ENCODE peak calls at places on chromosomes 16 and 17, in six cellular contexts. One of them, this sample, is unnamed.

GRCh38 chr17:31275126-31275525 is 21.9 kb downstream of the OMG start:
- DNase-seq in HL-60: no peak
- DNase-seq in psoas muscle: no peak
- DNase-seq in mammary epithelial cell: no peak
- DNase-seq in stomach: no peak
- DNase-seq in brain microvascular endothelial cell: no peak
- DNase-seq in this sample: no peak

GRCh38 chr17:28643979-28644781 is 778 bp downstream of the BLTP2 start:
- DNase-seq in HL-60: peak; percentile 54
- DNase-seq in psoas muscle: peak; percentile 66
- DNase-seq in mammary epithelial cell: peak; percentile 34
- DNase-seq in stomach: peak; percentile 59
- DNase-seq in brain microvascular endothelial cell: peak; percentile 53
- DNase-seq in this sample: no peak

GRCh38 chr16:25051446-25052160 is 36.4 kb upstream of the ARHGAP17 start:
- DNase-seq in HL-60: no peak
- DNase-seq in psoas muscle: no peak
- DNase-seq in mammary epithelial cell: peak; percentile 68
- DNase-seq in stomach: no peak
- DNase-seq in brain microvascular endothelial cell: peak; percentile 69
- DNase-seq in this sample: no peak

GRCh38 chr17:65054602-65055001 is 1.9 kb downstream of the GNA13 start:
- DNase-seq in HL-60: no peak
- DNase-seq in psoas muscle: no peak
- DNase-seq in mammary epithelial cell: no peak
- DNase-seq in stomach: no peak
- DNase-seq in brain microvascular endothelial cell: no peak
- DNase-seq in this sample: no peak

GRCh38 chr17:60840456-60840855 is 162.8 kb downstream of the BCAS3 start:
- DNase-seq in HL-60: no peak
- DNase-seq in psoas muscle: no peak
- DNase-seq in mammary epithelial cell: no peak
- DNase-seq in stomach: no peak
- DNase-seq in brain microvascular endothelial cell: no peak
- DNase-seq in this sample: no peak

GRCh38 chr17:76153640-76154039 is 12.6 kb upstream of the FOXJ1 start:
- DNase-seq in HL-60: no peak
- DNase-seq in psoas muscle: no peak
- DNase-seq in mammary epithelial cell: no peak
- DNase-seq in stomach: no peak
- DNase-seq in brain microvascular endothelial cell: peak; percentile 27
- DNase-seq in this sample: no peak

GRCh38 chr17:27355419-27355818 is 61.5 kb downstream of the WSB1 start:
- DNase-seq in HL-60: no peak
- DNase-seq in psoas muscle: no peak
- DNase-seq in mammary epithelial cell: no peak
- DNase-seq in stomach: no peak
- DNase-seq in brain microvascular endothelial cell: no peak
- DNase-seq in this sample: peak; percentile 25

GRCh38 chr16:68272501-68273209 is 8.3 kb downstream of the SLC7A6 start:
- DNase-seq in HL-60: no peak
- DNase-seq in psoas muscle: no peak
- DNase-seq in mammary epithelial cell: no peak
- DNase-seq in stomach: peak; percentile 77
- DNase-seq in brain microvascular endothelial cell: no peak
- DNase-seq in this sample: no peak

GRCh38 chr16:67448580-67448979 is 17.7 kb downstream of the HSD11B2 start:
- DNase-seq in HL-60: no peak
- DNase-seq in psoas muscle: no peak
- DNase-seq in mammary epithelial cell: no peak
- DNase-seq in stomach: no peak
- DNase-seq in brain microvascular endothelial cell: no peak
- DNase-seq in this sample: no peak

GRCh38 chr16:53045554-53046250 is 7.0 kb downstream of the CHD9NB start:
- DNase-seq in HL-60: no peak
- DNase-seq in psoas muscle: no peak
- DNase-seq in mammary epithelial cell: no peak
- DNase-seq in stomach: peak; percentile 60
- DNase-seq in brain microvascular endothelial cell: no peak
- DNase-seq in this sample: no peak

GRCh38 chr17:13597723-13598347 is 3.9 kb downstream of the HS3ST3A1 start:
- DNase-seq in HL-60: no peak
- DNase-seq in psoas muscle: no peak
- DNase-seq in mammary epithelial cell: peak; percentile 31
- DNase-seq in stomach: no peak
- DNase-seq in brain microvascular endothelial cell: no peak
- DNase-seq in this sample: no peak

GRCh38 chr17:20315821-20316220 is 151.5 kb downstream of the LGALS9B start:
- DNase-seq in HL-60: no peak
- DNase-seq in psoas muscle: no peak
- DNase-seq in mammary epithelial cell: no peak
- DNase-seq in stomach: no peak
- DNase-seq in brain microvascular endothelial cell: no peak
- DNase-seq in this sample: no peak

GRCh38 chr17:77217566-77217965 is 76.8 kb downstream of the SEC14L1 start:
- DNase-seq in HL-60: no peak
- DNase-seq in psoas muscle: no peak
- DNase-seq in mammary epithelial cell: no peak
- DNase-seq in stomach: no peak
- DNase-seq in brain microvascular endothelial cell: no peak
- DNase-seq in this sample: no peak

GRCh38 chr16:89615176-89615575 is 1.7 kb downstream of the DPEP1 start:
- DNase-seq in HL-60: no peak
- DNase-seq in psoas muscle: no peak
- DNase-seq in mammary epithelial cell: no peak
- DNase-seq in stomach: no peak
- DNase-seq in brain microvascular endothelial cell: no peak
- DNase-seq in this sample: no peak

GRCh38 chr16:8572919-8573724 is 17.2 kb downstream of the TMEM114 start:
- DNase-seq in HL-60: no peak
- DNase-seq in psoas muscle: no peak
- DNase-seq in mammary epithelial cell: peak; percentile 24
- DNase-seq in stomach: no peak
- DNase-seq in brain microvascular endothelial cell: peak; percentile 22
- DNase-seq in this sample: no peak

GRCh38 chr17:34579017-34579946 is at the start of gene TMEM132E:
- DNase-seq in HL-60: no peak
- DNase-seq in psoas muscle: no peak
- DNase-seq in mammary epithelial cell: peak; percentile 4
- DNase-seq in stomach: peak; percentile 37
- DNase-seq in brain microvascular endothelial cell: no peak
- DNase-seq in this sample: no peak

GRCh38 chr16:85610059-85610445 is 3.1 kb upstream of the GSE1 start:
- DNase-seq in HL-60: no peak
- DNase-seq in psoas muscle: no peak
- DNase-seq in mammary epithelial cell: no peak
- DNase-seq in stomach: peak; percentile 51
- DNase-seq in brain microvascular endothelial cell: no peak
- DNase-seq in this sample: no peak

GRCh38 chr17:7112527-7113108 is 2.0 kb downstream of the ASGR2 start:
- DNase-seq in HL-60: no peak
- DNase-seq in psoas muscle: no peak
- DNase-seq in mammary epithelial cell: no peak
- DNase-seq in stomach: no peak
- DNase-seq in brain microvascular endothelial cell: no peak
- DNase-seq in this sample: no peak

GRCh38 chr16:86577314-86577971 is 906 bp upstream of the FOXL1 start:
- DNase-seq in HL-60: no peak
- DNase-seq in psoas muscle: no peak
- DNase-seq in mammary epithelial cell: no peak
- DNase-seq in stomach: no peak
- DNase-seq in brain microvascular endothelial cell: no peak
- DNase-seq in this sample: peak; percentile 74

GRCh38 chr16:67902831-67903230 is 9.8 kb downstream of the PSKH1 start:
- DNase-seq in HL-60: no peak
- DNase-seq in psoas muscle: no peak
- DNase-seq in mammary epithelial cell: no peak
- DNase-seq in stomach: no peak
- DNase-seq in brain microvascular endothelial cell: no peak
- DNase-seq in this sample: no peak

GRCh38 chr16:86704516-86704915 is 126.2 kb downstream of the FOXL1 start:
- DNase-seq in HL-60: no peak
- DNase-seq in psoas muscle: peak; percentile 8
- DNase-seq in mammary epithelial cell: no peak
- DNase-seq in stomach: no peak
- DNase-seq in brain microvascular endothelial cell: no peak
- DNase-seq in this sample: peak; percentile 47

GRCh38 chr16:65743558-65743957 is 621.7 kb upstream of the CDH11 start:
- DNase-seq in HL-60: no peak
- DNase-seq in psoas muscle: no peak
- DNase-seq in mammary epithelial cell: no peak
- DNase-seq in stomach: no peak
- DNase-seq in brain microvascular endothelial cell: no peak
- DNase-seq in this sample: no peak

GRCh38 chr17:40986920-40987319 is 2.8 kb upstream of the KRT40 start:
- DNase-seq in HL-60: no peak
- DNase-seq in psoas muscle: no peak
- DNase-seq in mammary epithelial cell: no peak
- DNase-seq in stomach: no peak
- DNase-seq in brain microvascular endothelial cell: no peak
- DNase-seq in this sample: no peak

GRCh38 chr16:30354423-30355143 is 525 bp downstream of the CD2BP2 start:
- DNase-seq in HL-60: no peak
- DNase-seq in psoas muscle: no peak
- DNase-seq in mammary epithelial cell: peak; percentile 26
- DNase-seq in stomach: no peak
- DNase-seq in brain microvascular endothelial cell: no peak
- DNase-seq in this sample: no peak

GRCh38 chr16:75837264-75837663 is 111.0 kb upstream of the CPHXL start:
- DNase-seq in HL-60: no peak
- DNase-seq in psoas muscle: no peak
- DNase-seq in mammary epithelial cell: no peak
- DNase-seq in stomach: no peak
- DNase-seq in brain microvascular endothelial cell: no peak
- DNase-seq in this sample: no peak

GRCh38 chr17:67689534-67690177 is 28.1 kb upstream of the NOL11 start:
- DNase-seq in HL-60: peak; percentile 29
- DNase-seq in psoas muscle: no peak
- DNase-seq in mammary epithelial cell: peak; percentile 42
- DNase-seq in stomach: peak; percentile 44
- DNase-seq in brain microvascular endothelial cell: peak; percentile 68
- DNase-seq in this sample: peak; percentile 66

GRCh38 chr17:15321556-15322250 is 19.7 kb downstream of the TEKT3 start:
- DNase-seq in HL-60: no peak
- DNase-seq in psoas muscle: no peak
- DNase-seq in mammary epithelial cell: no peak
- DNase-seq in stomach: no peak
- DNase-seq in brain microvascular endothelial cell: peak; percentile 51
- DNase-seq in this sample: no peak

GRCh38 chr17:62819511-62820221 is 11.6 kb upstream of the MARCHF10 start:
- DNase-seq in HL-60: no peak
- DNase-seq in psoas muscle: peak; percentile 63
- DNase-seq in mammary epithelial cell: peak; percentile 98
- DNase-seq in stomach: peak; percentile 63
- DNase-seq in brain microvascular endothelial cell: peak; percentile 99
- DNase-seq in this sample: peak; percentile 56

GRCh38 chr17:79036609-79037008 is 12.6 kb downstream of the C1QTNF1 start:
- DNase-seq in HL-60: no peak
- DNase-seq in psoas muscle: no peak
- DNase-seq in mammary epithelial cell: peak; percentile 91
- DNase-seq in stomach: no peak
- DNase-seq in brain microvascular endothelial cell: peak; percentile 54
- DNase-seq in this sample: no peak

GRCh38 chr16:85006639-85007038 is 4.7 kb downstream of the ZDHHC7 start:
- DNase-seq in HL-60: no peak
- DNase-seq in psoas muscle: no peak
- DNase-seq in mammary epithelial cell: no peak
- DNase-seq in stomach: no peak
- DNase-seq in brain microvascular endothelial cell: no peak
- DNase-seq in this sample: no peak

GRCh38 chr16:55214412-55214811 is 109.6 kb upstream of the IRX6 start:
- DNase-seq in HL-60: no peak
- DNase-seq in psoas muscle: no peak
- DNase-seq in mammary epithelial cell: no peak
- DNase-seq in stomach: no peak
- DNase-seq in brain microvascular endothelial cell: no peak
- DNase-seq in this sample: no peak

GRCh38 chr17:14451729-14452191 is 150.9 kb downstream of the HS3ST3B1 start:
- DNase-seq in HL-60: no peak
- DNase-seq in psoas muscle: no peak
- DNase-seq in mammary epithelial cell: no peak
- DNase-seq in stomach: no peak
- DNase-seq in brain microvascular endothelial cell: no peak
- DNase-seq in this sample: no peak

GRCh38 chr17:4074831-4075495 is 67.9 kb downstream of the ZZEF1 start:
- DNase-seq in HL-60: no peak
- DNase-seq in psoas muscle: no peak
- DNase-seq in mammary epithelial cell: peak; percentile 25
- DNase-seq in stomach: no peak
- DNase-seq in brain microvascular endothelial cell: no peak
- DNase-seq in this sample: no peak

GRCh38 chr17:45225964-45226530 is 4.4 kb downstream of the FMNL1 start:
- DNase-seq in HL-60: peak; percentile 98
- DNase-seq in psoas muscle: peak; percentile 76
- DNase-seq in mammary epithelial cell: no peak
- DNase-seq in stomach: peak; percentile 80
- DNase-seq in brain microvascular endothelial cell: no peak
- DNase-seq in this sample: peak; percentile 86

GRCh38 chr17:80498242-80498919 is 22.0 kb upstream of the NPTX1 start:
- DNase-seq in HL-60: no peak
- DNase-seq in psoas muscle: peak; percentile 75
- DNase-seq in mammary epithelial cell: no peak
- DNase-seq in stomach: no peak
- DNase-seq in brain microvascular endothelial cell: peak; percentile 74
- DNase-seq in this sample: no peak

GRCh38 chr17:75108193-75108592 is 1.6 kb upstream of the ARMC7 start:
- DNase-seq in HL-60: no peak
- DNase-seq in psoas muscle: no peak
- DNase-seq in mammary epithelial cell: no peak
- DNase-seq in stomach: no peak
- DNase-seq in brain microvascular endothelial cell: no peak
- DNase-seq in this sample: no peak

GRCh38 chr17:73401911-73402310 is 90.1 kb upstream of the CDC42EP4 start:
- DNase-seq in HL-60: no peak
- DNase-seq in psoas muscle: peak; percentile 76
- DNase-seq in mammary epithelial cell: no peak
- DNase-seq in stomach: no peak
- DNase-seq in brain microvascular endothelial cell: peak; percentile 86
- DNase-seq in this sample: no peak

GRCh38 chr17:64158411-64158810 is 28.5 kb upstream of the ERN1 start:
- DNase-seq in HL-60: no peak
- DNase-seq in psoas muscle: no peak
- DNase-seq in mammary epithelial cell: no peak
- DNase-seq in stomach: no peak
- DNase-seq in brain microvascular endothelial cell: no peak
- DNase-seq in this sample: no peak

GRCh38 chr16:50390914-50391700 is 22.3 kb upstream of the BRD7 start:
- DNase-seq in HL-60: no peak
- DNase-seq in psoas muscle: no peak
- DNase-seq in mammary epithelial cell: no peak
- DNase-seq in stomach: no peak
- DNase-seq in brain microvascular endothelial cell: no peak
- DNase-seq in this sample: no peak

GRCh38 chr17:1958134-1958881 is 66.8 kb downstream of the RTN4RL1 start:
- DNase-seq in HL-60: no peak
- DNase-seq in psoas muscle: no peak
- DNase-seq in mammary epithelial cell: no peak
- DNase-seq in stomach: no peak
- DNase-seq in brain microvascular endothelial cell: no peak
- DNase-seq in this sample: no peak